ENCODE peak calls at places on chromosomes 13 and 19, in seven cellular contexts. One of them, this sample, is unnamed.

GRCh38 chr13:40910324-40911050 is 108.6 kb downstream of the ELF1 start:
- DNase-seq in activated T-helper 1 cell treated with anti-CD3 and anti-CD28 coated beads, Interleukin-2, amount 50 U/mL, for 16 hours: no peak
- DNase-seq in NB4: no peak
- DNase-seq in fibroblast of the conjunctiva: no peak
- DNase-seq in stimulated activated CD4-positive, alpha-beta T cell treated with anti-CD3 and anti-CD28 coated beads, Interleukin-12 subunit alpha, Interleukin-12 subunit beta, amount 100 ng/mL, for 4 hours: no peak
- DNase-seq in naive B cell: no peak
- DNase-seq in A549: no peak
- DNase-seq in this sample: no peak

GRCh38 chr19:2645816-2646215 is 56.7 kb downstream of the GNG7 start:
- DNase-seq in activated T-helper 1 cell treated with anti-CD3 and anti-CD28 coated beads, Interleukin-2, amount 50 U/mL, for 16 hours: no peak
- DNase-seq in NB4: no peak
- DNase-seq in fibroblast of the conjunctiva: no peak
- DNase-seq in stimulated activated CD4-positive, alpha-beta T cell treated with anti-CD3 and anti-CD28 coated beads, Interleukin-12 subunit alpha, Interleukin-12 subunit beta, amount 100 ng/mL, for 4 hours: no peak
- DNase-seq in naive B cell: no peak
- DNase-seq in A549: no peak
- DNase-seq in this sample: no peak

GRCh38 chr19:7787141-7787540 is 24.1 kb downstream of the CLEC4M start:
- DNase-seq in activated T-helper 1 cell treated with anti-CD3 and anti-CD28 coated beads, Interleukin-2, amount 50 U/mL, for 16 hours: no peak
- DNase-seq in NB4: no peak
- DNase-seq in fibroblast of the conjunctiva: no peak
- DNase-seq in stimulated activated CD4-positive, alpha-beta T cell treated with anti-CD3 and anti-CD28 coated beads, Interleukin-12 subunit alpha, Interleukin-12 subunit beta, amount 100 ng/mL, for 4 hours: no peak
- DNase-seq in naive B cell: no peak
- DNase-seq in A549: no peak
- DNase-seq in this sample: no peak

GRCh38 chr13:50334092-50334778 is 319.0 kb downstream of the KCNRG start:
- DNase-seq in activated T-helper 1 cell treated with anti-CD3 and anti-CD28 coated beads, Interleukin-2, amount 50 U/mL, for 16 hours: no peak
- DNase-seq in NB4: peak; percentile 90
- DNase-seq in fibroblast of the conjunctiva: no peak
- DNase-seq in stimulated activated CD4-positive, alpha-beta T cell treated with anti-CD3 and anti-CD28 coated beads, Interleukin-12 subunit alpha, Interleukin-12 subunit beta, amount 100 ng/mL, for 4 hours: no peak
- DNase-seq in naive B cell: no peak
- DNase-seq in A549: no peak
- DNase-seq in this sample: peak; percentile 99

GRCh38 chr19:2043269-2043641 is 7.8 kb downstream of the MKNK2 start:
- DNase-seq in activated T-helper 1 cell treated with anti-CD3 and anti-CD28 coated beads, Interleukin-2, amount 50 U/mL, for 16 hours: no peak
- DNase-seq in NB4: no peak
- DNase-seq in fibroblast of the conjunctiva: no peak
- DNase-seq in stimulated activated CD4-positive, alpha-beta T cell treated with anti-CD3 and anti-CD28 coated beads, Interleukin-12 subunit alpha, Interleukin-12 subunit beta, amount 100 ng/mL, for 4 hours: no peak
- DNase-seq in naive B cell: no peak
- DNase-seq in A549: no peak
- DNase-seq in this sample: no peak

GRCh38 chr19:19539738-19540703 is 2.0 kb downstream of the CILP2 start:
- DNase-seq in activated T-helper 1 cell treated with anti-CD3 and anti-CD28 coated beads, Interleukin-2, amount 50 U/mL, for 16 hours: peak; percentile 25
- DNase-seq in NB4: no peak
- DNase-seq in fibroblast of the conjunctiva: peak; percentile 69
- DNase-seq in stimulated activated CD4-positive, alpha-beta T cell treated with anti-CD3 and anti-CD28 coated beads, Interleukin-12 subunit alpha, Interleukin-12 subunit beta, amount 100 ng/mL, for 4 hours: peak; percentile 68
- DNase-seq in naive B cell: no peak
- DNase-seq in A549: peak; percentile 52
- DNase-seq in this sample: no peak

GRCh38 chr13:27022571-27023311 is 148.9 kb downstream of the USP12 start:
- DNase-seq in activated T-helper 1 cell treated with anti-CD3 and anti-CD28 coated beads, Interleukin-2, amount 50 U/mL, for 16 hours: no peak
- DNase-seq in NB4: no peak
- DNase-seq in fibroblast of the conjunctiva: peak; percentile 9
- DNase-seq in stimulated activated CD4-positive, alpha-beta T cell treated with anti-CD3 and anti-CD28 coated beads, Interleukin-12 subunit alpha, Interleukin-12 subunit beta, amount 100 ng/mL, for 4 hours: no peak
- DNase-seq in naive B cell: no peak
- DNase-seq in A549: peak; percentile 88
- DNase-seq in this sample: no peak

GRCh38 chr13:102291587-102292218 is 110.1 kb downstream of the FGF14 start:
- DNase-seq in activated T-helper 1 cell treated with anti-CD3 and anti-CD28 coated beads, Interleukin-2, amount 50 U/mL, for 16 hours: no peak
- DNase-seq in NB4: no peak
- DNase-seq in fibroblast of the conjunctiva: peak; percentile 20
- DNase-seq in stimulated activated CD4-positive, alpha-beta T cell treated with anti-CD3 and anti-CD28 coated beads, Interleukin-12 subunit alpha, Interleukin-12 subunit beta, amount 100 ng/mL, for 4 hours: no peak
- DNase-seq in naive B cell: no peak
- DNase-seq in A549: no peak
- DNase-seq in this sample: no peak

GRCh38 chr13:87557788-87558187 is 113.4 kb upstream of the SLITRK5 start:
- DNase-seq in activated T-helper 1 cell treated with anti-CD3 and anti-CD28 coated beads, Interleukin-2, amount 50 U/mL, for 16 hours: no peak
- DNase-seq in NB4: no peak
- DNase-seq in fibroblast of the conjunctiva: no peak
- DNase-seq in stimulated activated CD4-positive, alpha-beta T cell treated with anti-CD3 and anti-CD28 coated beads, Interleukin-12 subunit alpha, Interleukin-12 subunit beta, amount 100 ng/mL, for 4 hours: no peak
- DNase-seq in naive B cell: no peak
- DNase-seq in A549: no peak
- DNase-seq in this sample: no peak

GRCh38 chr19:49145485-49146407 is 9.4 kb downstream of the HRC start:
- DNase-seq in activated T-helper 1 cell treated with anti-CD3 and anti-CD28 coated beads, Interleukin-2, amount 50 U/mL, for 16 hours: peak; percentile 65
- DNase-seq in NB4: peak; percentile 78
- DNase-seq in fibroblast of the conjunctiva: peak; percentile 49
- DNase-seq in stimulated activated CD4-positive, alpha-beta T cell treated with anti-CD3 and anti-CD28 coated beads, Interleukin-12 subunit alpha, Interleukin-12 subunit beta, amount 100 ng/mL, for 4 hours: peak; percentile 80
- DNase-seq in naive B cell: peak; percentile 58
- DNase-seq in A549: peak; percentile 95
- DNase-seq in this sample: peak; percentile 37

GRCh38 chr13:42333613-42334328 is 61.8 kb downstream of the AKAP11 start:
- DNase-seq in activated T-helper 1 cell treated with anti-CD3 and anti-CD28 coated beads, Interleukin-2, amount 50 U/mL, for 16 hours: no peak
- DNase-seq in NB4: peak; percentile 33
- DNase-seq in fibroblast of the conjunctiva: peak; percentile 40
- DNase-seq in stimulated activated CD4-positive, alpha-beta T cell treated with anti-CD3 and anti-CD28 coated beads, Interleukin-12 subunit alpha, Interleukin-12 subunit beta, amount 100 ng/mL, for 4 hours: no peak
- DNase-seq in naive B cell: no peak
- DNase-seq in A549: peak; percentile 41
- DNase-seq in this sample: no peak

GRCh38 chr19:12949363-12950284 is 4.0 kb downstream of the RAD23A start:
- DNase-seq in activated T-helper 1 cell treated with anti-CD3 and anti-CD28 coated beads, Interleukin-2, amount 50 U/mL, for 16 hours: no peak
- DNase-seq in NB4: no peak
- DNase-seq in fibroblast of the conjunctiva: no peak
- DNase-seq in stimulated activated CD4-positive, alpha-beta T cell treated with anti-CD3 and anti-CD28 coated beads, Interleukin-12 subunit alpha, Interleukin-12 subunit beta, amount 100 ng/mL, for 4 hours: no peak
- DNase-seq in naive B cell: no peak
- DNase-seq in A549: no peak
- DNase-seq in this sample: no peak

GRCh38 chr19:40740747-40741146 is 9.5 kb downstream of the ACTMAP start:
- DNase-seq in activated T-helper 1 cell treated with anti-CD3 and anti-CD28 coated beads, Interleukin-2, amount 50 U/mL, for 16 hours: no peak
- DNase-seq in NB4: no peak
- DNase-seq in fibroblast of the conjunctiva: peak; percentile 68
- DNase-seq in stimulated activated CD4-positive, alpha-beta T cell treated with anti-CD3 and anti-CD28 coated beads, Interleukin-12 subunit alpha, Interleukin-12 subunit beta, amount 100 ng/mL, for 4 hours: no peak
- DNase-seq in naive B cell: no peak
- DNase-seq in A549: no peak
- DNase-seq in this sample: no peak

GRCh38 chr13:114066956-114067355 is 65.5 kb downstream of the RASA3 start:
- DNase-seq in activated T-helper 1 cell treated with anti-CD3 and anti-CD28 coated beads, Interleukin-2, amount 50 U/mL, for 16 hours: no peak
- DNase-seq in NB4: no peak
- DNase-seq in fibroblast of the conjunctiva: no peak
- DNase-seq in stimulated activated CD4-positive, alpha-beta T cell treated with anti-CD3 and anti-CD28 coated beads, Interleukin-12 subunit alpha, Interleukin-12 subunit beta, amount 100 ng/mL, for 4 hours: no peak
- DNase-seq in naive B cell: no peak
- DNase-seq in A549: no peak
- DNase-seq in this sample: no peak

GRCh38 chr13:112781881-112782361 is 92.1 kb downstream of the ATP11A start:
- DNase-seq in activated T-helper 1 cell treated with anti-CD3 and anti-CD28 coated beads, Interleukin-2, amount 50 U/mL, for 16 hours: no peak
- DNase-seq in NB4: no peak
- DNase-seq in fibroblast of the conjunctiva: no peak
- DNase-seq in stimulated activated CD4-positive, alpha-beta T cell treated with anti-CD3 and anti-CD28 coated beads, Interleukin-12 subunit alpha, Interleukin-12 subunit beta, amount 100 ng/mL, for 4 hours: no peak
- DNase-seq in naive B cell: no peak
- DNase-seq in A549: no peak
- DNase-seq in this sample: no peak

GRCh38 chr19:18300930-18301717 is 19.7 kb upstream of the JUND start:
- DNase-seq in activated T-helper 1 cell treated with anti-CD3 and anti-CD28 coated beads, Interleukin-2, amount 50 U/mL, for 16 hours: no peak
- DNase-seq in NB4: no peak
- DNase-seq in fibroblast of the conjunctiva: no peak
- DNase-seq in stimulated activated CD4-positive, alpha-beta T cell treated with anti-CD3 and anti-CD28 coated beads, Interleukin-12 subunit alpha, Interleukin-12 subunit beta, amount 100 ng/mL, for 4 hours: no peak
- DNase-seq in naive B cell: no peak
- DNase-seq in A549: peak; percentile 88
- DNase-seq in this sample: no peak

GRCh38 chr19:20359933-20360720 is 193.1 kb downstream of the ZNF486 start:
- DNase-seq in activated T-helper 1 cell treated with anti-CD3 and anti-CD28 coated beads, Interleukin-2, amount 50 U/mL, for 16 hours: no peak
- DNase-seq in NB4: no peak
- DNase-seq in fibroblast of the conjunctiva: no peak
- DNase-seq in stimulated activated CD4-positive, alpha-beta T cell treated with anti-CD3 and anti-CD28 coated beads, Interleukin-12 subunit alpha, Interleukin-12 subunit beta, amount 100 ng/mL, for 4 hours: no peak
- DNase-seq in naive B cell: no peak
- DNase-seq in A549: no peak
- DNase-seq in this sample: no peak

GRCh38 chr13:113398963-113399754 is 35.2 kb upstream of the GRTP1 start:
- DNase-seq in activated T-helper 1 cell treated with anti-CD3 and anti-CD28 coated beads, Interleukin-2, amount 50 U/mL, for 16 hours: no peak
- DNase-seq in NB4: no peak
- DNase-seq in fibroblast of the conjunctiva: no peak
- DNase-seq in stimulated activated CD4-positive, alpha-beta T cell treated with anti-CD3 and anti-CD28 coated beads, Interleukin-12 subunit alpha, Interleukin-12 subunit beta, amount 100 ng/mL, for 4 hours: no peak
- DNase-seq in naive B cell: no peak
- DNase-seq in A549: no peak
- DNase-seq in this sample: no peak

GRCh38 chr19:497861-498590 is 1.7 kb downstream of the MADCAM1 start:
- DNase-seq in activated T-helper 1 cell treated with anti-CD3 and anti-CD28 coated beads, Interleukin-2, amount 50 U/mL, for 16 hours: no peak
- DNase-seq in NB4: no peak
- DNase-seq in fibroblast of the conjunctiva: no peak
- DNase-seq in stimulated activated CD4-positive, alpha-beta T cell treated with anti-CD3 and anti-CD28 coated beads, Interleukin-12 subunit alpha, Interleukin-12 subunit beta, amount 100 ng/mL, for 4 hours: no peak
- DNase-seq in naive B cell: no peak
- DNase-seq in A549: peak; percentile 56
- DNase-seq in this sample: no peak

GRCh38 chr13:108375034-108375433 is 105.5 kb downstream of the TNFSF13B start:
- DNase-seq in activated T-helper 1 cell treated with anti-CD3 and anti-CD28 coated beads, Interleukin-2, amount 50 U/mL, for 16 hours: no peak
- DNase-seq in NB4: no peak
- DNase-seq in fibroblast of the conjunctiva: no peak
- DNase-seq in stimulated activated CD4-positive, alpha-beta T cell treated with anti-CD3 and anti-CD28 coated beads, Interleukin-12 subunit alpha, Interleukin-12 subunit beta, amount 100 ng/mL, for 4 hours: no peak
- DNase-seq in naive B cell: no peak
- DNase-seq in A549: no peak
- DNase-seq in this sample: no peak

GRCh38 chr13:113890758-113891480 is 27.0 kb upstream of the GAS6 start:
- DNase-seq in activated T-helper 1 cell treated with anti-CD3 and anti-CD28 coated beads, Interleukin-2, amount 50 U/mL, for 16 hours: no peak
- DNase-seq in NB4: no peak
- DNase-seq in fibroblast of the conjunctiva: no peak
- DNase-seq in stimulated activated CD4-positive, alpha-beta T cell treated with anti-CD3 and anti-CD28 coated beads, Interleukin-12 subunit alpha, Interleukin-12 subunit beta, amount 100 ng/mL, for 4 hours: no peak
- DNase-seq in naive B cell: no peak
- DNase-seq in A549: no peak
- DNase-seq in this sample: no peak

GRCh38 chr13:90498096-90498495 is 849.4 kb upstream of the MIR17HG start:
- DNase-seq in activated T-helper 1 cell treated with anti-CD3 and anti-CD28 coated beads, Interleukin-2, amount 50 U/mL, for 16 hours: no peak
- DNase-seq in NB4: no peak
- DNase-seq in fibroblast of the conjunctiva: no peak
- DNase-seq in stimulated activated CD4-positive, alpha-beta T cell treated with anti-CD3 and anti-CD28 coated beads, Interleukin-12 subunit alpha, Interleukin-12 subunit beta, amount 100 ng/mL, for 4 hours: no peak
- DNase-seq in naive B cell: no peak
- DNase-seq in A549: no peak
- DNase-seq in this sample: no peak

GRCh38 chr19:44582581-44583265 is 30.6 kb upstream of the IGSF23 start:
- DNase-seq in activated T-helper 1 cell treated with anti-CD3 and anti-CD28 coated beads, Interleukin-2, amount 50 U/mL, for 16 hours: no peak
- DNase-seq in NB4: peak; percentile 36
- DNase-seq in fibroblast of the conjunctiva: no peak
- DNase-seq in stimulated activated CD4-positive, alpha-beta T cell treated with anti-CD3 and anti-CD28 coated beads, Interleukin-12 subunit alpha, Interleukin-12 subunit beta, amount 100 ng/mL, for 4 hours: peak; percentile 6
- DNase-seq in naive B cell: no peak
- DNase-seq in A549: peak; percentile 65
- DNase-seq in this sample: no peak

GRCh38 chr19:7815325-7815724 is 14.7 kb upstream of the EVI5L start:
- DNase-seq in activated T-helper 1 cell treated with anti-CD3 and anti-CD28 coated beads, Interleukin-2, amount 50 U/mL, for 16 hours: no peak
- DNase-seq in NB4: no peak
- DNase-seq in fibroblast of the conjunctiva: no peak
- DNase-seq in stimulated activated CD4-positive, alpha-beta T cell treated with anti-CD3 and anti-CD28 coated beads, Interleukin-12 subunit alpha, Interleukin-12 subunit beta, amount 100 ng/mL, for 4 hours: no peak
- DNase-seq in naive B cell: peak; percentile 71
- DNase-seq in A549: no peak
- DNase-seq in this sample: no peak

GRCh38 chr19:14434157-14434501 is 1.0 kb downstream of the PKN1 start:
- DNase-seq in activated T-helper 1 cell treated with anti-CD3 and anti-CD28 coated beads, Interleukin-2, amount 50 U/mL, for 16 hours: no peak
- DNase-seq in NB4: no peak
- DNase-seq in fibroblast of the conjunctiva: no peak
- DNase-seq in stimulated activated CD4-positive, alpha-beta T cell treated with anti-CD3 and anti-CD28 coated beads, Interleukin-12 subunit alpha, Interleukin-12 subunit beta, amount 100 ng/mL, for 4 hours: no peak
- DNase-seq in naive B cell: no peak
- DNase-seq in A549: no peak
- DNase-seq in this sample: no peak

GRCh38 chr19:44112802-44113137 is 429 bp upstream of the ZNF225 start:
- DNase-seq in activated T-helper 1 cell treated with anti-CD3 and anti-CD28 coated beads, Interleukin-2, amount 50 U/mL, for 16 hours: no peak
- DNase-seq in NB4: no peak
- DNase-seq in fibroblast of the conjunctiva: no peak
- DNase-seq in stimulated activated CD4-positive, alpha-beta T cell treated with anti-CD3 and anti-CD28 coated beads, Interleukin-12 subunit alpha, Interleukin-12 subunit beta, amount 100 ng/mL, for 4 hours: no peak
- DNase-seq in naive B cell: no peak
- DNase-seq in A549: no peak
- DNase-seq in this sample: peak; percentile 6

GRCh38 chr13:113402471-113403254 is 38.7 kb upstream of the GRTP1 start:
- DNase-seq in activated T-helper 1 cell treated with anti-CD3 and anti-CD28 coated beads, Interleukin-2, amount 50 U/mL, for 16 hours: no peak
- DNase-seq in NB4: no peak
- DNase-seq in fibroblast of the conjunctiva: no peak
- DNase-seq in stimulated activated CD4-positive, alpha-beta T cell treated with anti-CD3 and anti-CD28 coated beads, Interleukin-12 subunit alpha, Interleukin-12 subunit beta, amount 100 ng/mL, for 4 hours: no peak
- DNase-seq in naive B cell: no peak
- DNase-seq in A549: no peak
- DNase-seq in this sample: no peak

GRCh38 chr19:2337329-2337707 is 8.8 kb downstream of the SPPL2B start:
- DNase-seq in activated T-helper 1 cell treated with anti-CD3 and anti-CD28 coated beads, Interleukin-2, amount 50 U/mL, for 16 hours: no peak
- DNase-seq in NB4: no peak
- DNase-seq in fibroblast of the conjunctiva: peak; percentile 41
- DNase-seq in stimulated activated CD4-positive, alpha-beta T cell treated with anti-CD3 and anti-CD28 coated beads, Interleukin-12 subunit alpha, Interleukin-12 subunit beta, amount 100 ng/mL, for 4 hours: no peak
- DNase-seq in naive B cell: no peak
- DNase-seq in A549: no peak
- DNase-seq in this sample: no peak

GRCh38 chr19:29404951-29405727 is 120.7 kb upstream of the VSTM2B start:
- DNase-seq in activated T-helper 1 cell treated with anti-CD3 and anti-CD28 coated beads, Interleukin-2, amount 50 U/mL, for 16 hours: no peak
- DNase-seq in NB4: no peak
- DNase-seq in fibroblast of the conjunctiva: no peak
- DNase-seq in stimulated activated CD4-positive, alpha-beta T cell treated with anti-CD3 and anti-CD28 coated beads, Interleukin-12 subunit alpha, Interleukin-12 subunit beta, amount 100 ng/mL, for 4 hours: no peak
- DNase-seq in naive B cell: no peak
- DNase-seq in A549: no peak
- DNase-seq in this sample: no peak

GRCh38 chr19:57817976-57818375 is 3.3 kb upstream of the ZNF552 start:
- DNase-seq in activated T-helper 1 cell treated with anti-CD3 and anti-CD28 coated beads, Interleukin-2, amount 50 U/mL, for 16 hours: no peak
- DNase-seq in NB4: no peak
- DNase-seq in fibroblast of the conjunctiva: no peak
- DNase-seq in stimulated activated CD4-positive, alpha-beta T cell treated with anti-CD3 and anti-CD28 coated beads, Interleukin-12 subunit alpha, Interleukin-12 subunit beta, amount 100 ng/mL, for 4 hours: no peak
- DNase-seq in naive B cell: no peak
- DNase-seq in A549: no peak
- DNase-seq in this sample: no peak

GRCh38 chr19:58585442-58586130 is 12.5 kb upstream of the MZF1 start:
- DNase-seq in activated T-helper 1 cell treated with anti-CD3 and anti-CD28 coated beads, Interleukin-2, amount 50 U/mL, for 16 hours: no peak
- DNase-seq in NB4: no peak
- DNase-seq in fibroblast of the conjunctiva: no peak
- DNase-seq in stimulated activated CD4-positive, alpha-beta T cell treated with anti-CD3 and anti-CD28 coated beads, Interleukin-12 subunit alpha, Interleukin-12 subunit beta, amount 100 ng/mL, for 4 hours: no peak
- DNase-seq in naive B cell: no peak
- DNase-seq in A549: no peak
- DNase-seq in this sample: no peak

GRCh38 chr13:99657848-99658265 is 156.6 kb downstream of the TM9SF2 start:
- DNase-seq in activated T-helper 1 cell treated with anti-CD3 and anti-CD28 coated beads, Interleukin-2, amount 50 U/mL, for 16 hours: peak; percentile 15
- DNase-seq in NB4: no peak
- DNase-seq in fibroblast of the conjunctiva: no peak
- DNase-seq in stimulated activated CD4-positive, alpha-beta T cell treated with anti-CD3 and anti-CD28 coated beads, Interleukin-12 subunit alpha, Interleukin-12 subunit beta, amount 100 ng/mL, for 4 hours: peak; percentile 18
- DNase-seq in naive B cell: peak; percentile 13
- DNase-seq in A549: peak; percentile 48
- DNase-seq in this sample: no peak

This sample was measured in AML-193.